ENCODE peak calls at places on chromosome 17, in six cellular contexts. One of them, this sample, is unnamed.
A peak's percentile ranks its signal among the peaks of the same experiment; 100 is the strongest.

GRCh38 chr17:30212750-30213149 is 22.7 kb downstream of the SLC6A4 start:
- DNase-seq in transverse colon: no peak
- DNase-seq in tibial nerve: no peak
- DNase-seq in body of pancreas: no peak
- DNase-seq in uterus: no peak
- DNase-seq in prostate gland: no peak
- DNase-seq in this sample: no peak

GRCh38 chr17:33686171-33686570 is 393.1 kb upstream of the ASIC2 start:
- DNase-seq in transverse colon: no peak
- DNase-seq in tibial nerve: no peak
- DNase-seq in body of pancreas: no peak
- DNase-seq in uterus: no peak
- DNase-seq in prostate gland: no peak
- DNase-seq in this sample: no peak

GRCh38 chr17:38558751-38559024 is 47.1 kb downstream of the SRCIN1 start:
- DNase-seq in transverse colon: no peak
- DNase-seq in tibial nerve: peak; percentile 6
- DNase-seq in body of pancreas: no peak
- DNase-seq in uterus: peak; percentile 27
- DNase-seq in prostate gland: no peak
- DNase-seq in this sample: no peak

GRCh38 chr17:32335647-32336046 is 6.3 kb downstream of the C17orf75 start:
- DNase-seq in transverse colon: no peak
- DNase-seq in tibial nerve: no peak
- DNase-seq in body of pancreas: no peak
- DNase-seq in uterus: no peak
- DNase-seq in prostate gland: no peak
- DNase-seq in this sample: no peak

GRCh38 chr17:43581581-43581980 is 35.4 kb upstream of the ETV4 start:
- DNase-seq in transverse colon: peak; percentile 47
- DNase-seq in tibial nerve: no peak
- DNase-seq in body of pancreas: no peak
- DNase-seq in uterus: no peak
- DNase-seq in prostate gland: no peak
- DNase-seq in this sample: no peak

GRCh38 chr17:61556224-61557188 is 34.5 kb downstream of the NACA2 start:
- DNase-seq in transverse colon: no peak
- DNase-seq in tibial nerve: no peak
- DNase-seq in body of pancreas: no peak
- DNase-seq in uterus: no peak
- DNase-seq in prostate gland: peak; percentile 25
- DNase-seq in this sample: no peak

GRCh38 chr17:29615492-29616299 is 7.0 kb downstream of the CORO6 start:
- DNase-seq in transverse colon: peak; percentile 92
- DNase-seq in tibial nerve: peak; percentile 85
- DNase-seq in body of pancreas: peak; percentile 89
- DNase-seq in uterus: peak; percentile 82
- DNase-seq in prostate gland: peak; percentile 82
- DNase-seq in this sample: peak; percentile 84

GRCh38 chr17:64413505-64413904 is 22.8 kb upstream of the PECAM1 start:
- DNase-seq in transverse colon: peak; percentile 40
- DNase-seq in tibial nerve: no peak
- DNase-seq in body of pancreas: no peak
- DNase-seq in uterus: no peak
- DNase-seq in prostate gland: no peak
- DNase-seq in this sample: no peak

GRCh38 chr17:56297142-56297541 is 143.9 kb downstream of the ANKFN1 start:
- DNase-seq in transverse colon: no peak
- DNase-seq in tibial nerve: no peak
- DNase-seq in body of pancreas: no peak
- DNase-seq in uterus: no peak
- DNase-seq in prostate gland: no peak
- DNase-seq in this sample: no peak

GRCh38 chr17:77857613-77858012 is 100.9 kb upstream of the TNRC6C start:
- DNase-seq in transverse colon: no peak
- DNase-seq in tibial nerve: no peak
- DNase-seq in body of pancreas: no peak
- DNase-seq in uterus: no peak
- DNase-seq in prostate gland: no peak
- DNase-seq in this sample: no peak

GRCh38 chr17:59785091-59785799 is 77.8 kb downstream of the VMP1 start:
- DNase-seq in transverse colon: no peak
- DNase-seq in tibial nerve: no peak
- DNase-seq in body of pancreas: no peak
- DNase-seq in uterus: no peak
- DNase-seq in prostate gland: no peak
- DNase-seq in this sample: no peak

GRCh38 chr17:73342549-73343167 is 30.9 kb upstream of the CDC42EP4 start:
- DNase-seq in transverse colon: no peak
- DNase-seq in tibial nerve: no peak
- DNase-seq in body of pancreas: no peak
- DNase-seq in uterus: no peak
- DNase-seq in prostate gland: no peak
- DNase-seq in this sample: no peak

GRCh38 chr17:2482218-2482617 is 29.5 kb downstream of the METTL16 start:
- DNase-seq in transverse colon: no peak
- DNase-seq in tibial nerve: no peak
- DNase-seq in body of pancreas: no peak
- DNase-seq in uterus: no peak
- DNase-seq in prostate gland: no peak
- DNase-seq in this sample: no peak

GRCh38 chr17:68427575-68427974 is 29.7 kb downstream of the WIPI1 start:
- DNase-seq in transverse colon: no peak
- DNase-seq in tibial nerve: no peak
- DNase-seq in body of pancreas: no peak
- DNase-seq in uterus: no peak
- DNase-seq in prostate gland: no peak
- DNase-seq in this sample: no peak

GRCh38 chr17:42669705-42670198 is 7.0 kb downstream of the PLEKHH3 start:
- DNase-seq in transverse colon: no peak
- DNase-seq in tibial nerve: no peak
- DNase-seq in body of pancreas: no peak
- DNase-seq in uterus: no peak
- DNase-seq in prostate gland: no peak
- DNase-seq in this sample: no peak

GRCh38 chr17:81509048-81509686 is 3.4 kb downstream of the ACTG1 start:
- DNase-seq in transverse colon: peak; percentile 48
- DNase-seq in tibial nerve: no peak
- DNase-seq in body of pancreas: no peak
- DNase-seq in uterus: no peak
- DNase-seq in prostate gland: no peak
- DNase-seq in this sample: no peak
- TF ChIP-seq POLR2A in transverse colon: peak; percentile 44
- TF ChIP-seq POLR2A in tibial nerve: no peak
- TF ChIP-seq POLR2A in body of pancreas: no peak
- TF ChIP-seq POLR2A in uterus: no peak
- TF ChIP-seq POLR2A in prostate gland: no peak
- TF ChIP-seq POLR2A in this sample: no peak

GRCh38 chr17:4365103-4365627 is 1.3 kb downstream of the UBE2G1 start:
- DNase-seq in transverse colon: peak; percentile 92
- DNase-seq in tibial nerve: peak; percentile 84
- DNase-seq in body of pancreas: peak; percentile 94
- DNase-seq in uterus: peak; percentile 90
- DNase-seq in prostate gland: peak; percentile 92
- DNase-seq in this sample: peak; percentile 93

GRCh38 chr17:4358154-4358553 is 8.3 kb downstream of the UBE2G1 start:
- DNase-seq in transverse colon: no peak
- DNase-seq in tibial nerve: no peak
- DNase-seq in body of pancreas: no peak
- DNase-seq in uterus: no peak
- DNase-seq in prostate gland: no peak
- DNase-seq in this sample: no peak

GRCh38 chr17:4365628-4366311 is 705 bp downstream of the UBE2G1 start:
- DNase-seq in transverse colon: peak; percentile 44
- DNase-seq in tibial nerve: no peak
- DNase-seq in body of pancreas: peak; percentile 34
- DNase-seq in uterus: peak; percentile 41
- DNase-seq in prostate gland: peak; percentile 34
- DNase-seq in this sample: peak; percentile 43

GRCh38 chr17:4364622-4365041 is 1.8 kb downstream of the UBE2G1 start:
- DNase-seq in transverse colon: no peak
- DNase-seq in tibial nerve: no peak
- DNase-seq in body of pancreas: no peak
- DNase-seq in uterus: peak; percentile 20
- DNase-seq in prostate gland: peak; percentile 9
- DNase-seq in this sample: no peak

DNA sequence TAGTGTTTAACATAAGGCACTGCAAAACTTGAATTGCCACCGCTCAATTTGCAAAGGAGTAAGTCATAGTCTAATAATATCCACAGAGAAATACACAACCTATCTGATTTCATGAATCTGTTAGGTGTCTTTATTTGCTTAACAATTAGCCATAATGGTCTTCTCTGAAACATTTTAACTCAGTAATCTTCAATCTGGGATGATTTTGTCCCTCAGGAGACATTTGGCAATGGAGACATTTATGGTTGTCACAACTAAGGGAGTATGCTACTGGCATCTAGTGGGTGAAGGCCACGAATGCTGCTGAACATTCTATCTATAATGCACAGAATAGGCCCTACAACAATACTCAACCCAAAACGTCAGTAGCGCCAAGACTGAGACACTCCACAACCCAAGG is 4.3 kb downstream of the UBE2G1 start:
- DNase-seq in transverse colon: no peak
- DNase-seq in tibial nerve: no peak
- DNase-seq in body of pancreas: no peak
- DNase-seq in uterus: no peak
- DNase-seq in prostate gland: no peak
- DNase-seq in this sample: no peak
- H3K4me1 ChIP-seq in transverse colon: peaks cover 4% of the 10 kb centered on the region
- H3K4me1 ChIP-seq in tibial nerve: no peaks in the 10 kb centered on the region
- H3K4me1 ChIP-seq in body of pancreas: peaks cover 41% of the 10 kb centered on the region
- H3K4me1 ChIP-seq in uterus: peaks cover 3% of the 10 kb centered on the region
- H3K4me1 ChIP-seq in prostate gland: no peaks in the 10 kb centered on the region
- H3K4me1 ChIP-seq in this sample: no peaks in the 10 kb centered on the region

GRCh38 chr17:8067806-8068205 is 19.7 kb downstream of the ALOX12B start:
- DNase-seq in transverse colon: no peak
- DNase-seq in tibial nerve: no peak
- DNase-seq in body of pancreas: no peak
- DNase-seq in uterus: no peak
- DNase-seq in prostate gland: no peak
- DNase-seq in this sample: no peak

GRCh38 chr17:8068736-8069586 is 18.6 kb downstream of the ALOX12B start:
- DNase-seq in transverse colon: peak; percentile 68
- DNase-seq in tibial nerve: peak; percentile 8
- DNase-seq in body of pancreas: peak; percentile 51
- DNase-seq in uterus: peak; percentile 41
- DNase-seq in prostate gland: no peak
- DNase-seq in this sample: peak; percentile 42

GRCh38 chr17:8064590-8065019 is 22.9 kb downstream of the ALOX12B start:
- DNase-seq in transverse colon: no peak
- DNase-seq in tibial nerve: no peak
- DNase-seq in body of pancreas: no peak
- DNase-seq in uterus: no peak
- DNase-seq in prostate gland: no peak
- DNase-seq in this sample: no peak

GRCh38 chr17:8069587-8069860 is 18.0 kb downstream of the ALOX12B start:
- DNase-seq in transverse colon: peak; percentile 73
- DNase-seq in tibial nerve: no peak
- DNase-seq in body of pancreas: no peak
- DNase-seq in uterus: no peak
- DNase-seq in prostate gland: no peak
- DNase-seq in this sample: no peak

DNA sequence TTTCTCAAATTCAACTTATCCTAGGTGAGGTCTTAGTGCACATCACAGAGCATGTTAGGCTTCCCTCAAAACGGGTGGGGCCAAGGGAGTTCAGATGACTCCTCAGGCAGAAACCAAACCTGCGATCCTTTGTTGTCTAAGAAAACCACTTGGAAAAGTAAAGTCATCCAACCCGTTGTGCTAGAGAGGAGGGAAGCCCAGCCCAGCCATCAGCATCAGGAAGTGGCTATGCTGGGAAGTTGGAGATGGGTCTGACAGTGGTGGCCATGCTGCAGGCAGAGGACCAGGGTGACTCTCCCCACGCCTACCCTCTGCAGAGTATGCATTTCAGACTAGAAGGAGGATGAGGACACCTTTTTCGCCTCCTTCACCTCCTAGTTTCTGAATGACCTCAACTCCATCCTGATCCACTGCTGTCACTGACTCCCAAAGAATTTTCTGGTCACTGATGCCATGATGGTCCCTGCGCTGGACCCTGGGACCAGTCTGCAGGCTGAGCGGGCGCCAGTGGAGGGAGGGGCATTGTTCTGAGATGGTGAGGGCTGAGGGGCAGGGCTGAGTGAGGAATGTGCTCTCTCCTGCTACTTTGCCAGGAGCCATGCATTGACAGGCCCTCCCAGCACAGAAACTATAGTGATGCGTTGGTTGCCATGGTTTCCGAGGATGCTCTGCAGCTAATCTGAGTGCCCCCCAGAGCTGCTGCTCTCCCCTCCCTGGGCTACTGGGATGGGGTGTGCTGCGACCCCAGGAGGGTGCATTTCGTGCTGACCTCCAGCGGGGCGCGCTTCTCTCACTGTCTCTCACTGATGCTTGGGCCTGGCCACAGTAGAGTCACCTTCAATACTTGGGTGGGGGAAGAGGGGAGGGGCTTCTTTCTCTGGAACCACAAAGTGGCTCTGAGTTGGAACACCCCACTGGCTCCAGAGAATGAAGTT is 20.4 kb downstream of the ALOX12B start:
- DNase-seq in transverse colon: no peak
- DNase-seq in tibial nerve: no peak
- DNase-seq in body of pancreas: no peak
- DNase-seq in uterus: no peak
- DNase-seq in prostate gland: no peak
- DNase-seq in this sample: no peak
- TF ChIP-seq CTCF in transverse colon: no peak
- TF ChIP-seq CTCF in tibial nerve: no peak
- TF ChIP-seq CTCF in body of pancreas: no peak
- TF ChIP-seq CTCF in uterus: no peak
- TF ChIP-seq CTCF in prostate gland: no peak
- TF ChIP-seq CTCF in this sample: no peak

DNA sequence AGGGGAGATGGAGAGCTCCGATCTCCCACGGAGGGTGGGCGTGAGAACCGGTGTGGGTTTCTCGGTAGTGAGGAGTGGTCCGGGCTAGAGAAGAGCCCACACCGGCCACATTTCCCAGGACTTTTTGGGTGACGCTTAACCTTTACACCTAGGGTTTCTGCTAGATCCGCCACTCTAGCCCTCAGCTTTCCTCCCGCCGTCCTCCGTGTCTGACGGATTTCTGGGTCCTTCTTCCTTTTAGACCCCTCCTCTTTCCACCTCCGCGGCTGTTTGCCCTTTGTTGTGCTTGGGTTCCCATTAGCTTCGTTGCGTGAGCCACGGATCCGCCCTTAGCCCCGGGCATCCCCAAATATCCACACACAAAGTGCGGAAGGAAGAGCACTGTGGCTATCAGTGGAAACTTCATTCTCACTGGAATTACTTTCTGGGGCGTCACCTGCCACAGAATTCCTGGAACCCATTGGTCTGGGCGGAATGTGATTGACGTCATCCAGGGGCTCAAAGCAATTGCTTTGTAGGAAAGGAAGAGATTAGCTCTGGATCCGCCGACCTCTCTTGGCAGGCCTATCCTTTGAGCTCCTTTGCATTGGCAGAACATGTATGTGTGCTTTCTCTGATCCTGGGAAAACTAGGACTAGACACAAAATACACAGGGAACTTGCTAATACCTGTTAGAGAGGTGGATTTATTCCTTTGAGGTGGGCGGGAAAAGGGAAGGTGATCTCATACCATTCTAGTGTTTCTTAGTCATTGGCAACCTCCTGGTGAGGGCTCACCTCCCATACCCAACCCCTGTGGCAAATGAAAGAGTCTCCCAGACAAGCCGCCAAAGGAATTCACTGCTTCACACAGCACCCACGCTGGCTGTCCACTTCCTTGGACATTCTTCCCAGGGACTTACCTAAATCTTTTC is 654 bp downstream of the TNFAIP1 start:
- DNase-seq in transverse colon: peak; percentile 64
- DNase-seq in tibial nerve: peak; percentile 33
- DNase-seq in body of pancreas: peak; percentile 89
- DNase-seq in uterus: peak; percentile 61
- DNase-seq in prostate gland: peak; percentile 34
- DNase-seq in this sample: peak; percentile 83
- TF ChIP-seq POLR2A in transverse colon: no peak
- TF ChIP-seq POLR2A in tibial nerve: no peak
- TF ChIP-seq POLR2A in body of pancreas: no peak
- TF ChIP-seq POLR2A in uterus: peak; percentile 46
- TF ChIP-seq POLR2A in prostate gland: peak; percentile 21
- TF ChIP-seq POLR2A in this sample: no peak